ENCODE peak calls at places on chromosome 18, in five cellular contexts. J is nephron progenitor cell, I is BE2C, W is H9, Q is GM12865. X is an unnamed sample.

GRCh38 chr18:54717673-54718435 is 110.4 kb upstream of the RAB27B start:
- DNase-seq in J (peak), I (peak), W (peak), Q (peak), X (no peak)

GRCh38 chr18:75530548-75531211 is 103.2 kb upstream of the SMIM21 start:
- DNase-seq in J (no peak), I (no peak), W (no peak), Q (no peak), X (no peak)

GRCh38 chr18:34467059-34467458 is 242.3 kb upstream of the NOL4 start:
- DNase-seq in J (no peak), I (no peak), W (no peak), Q (peak), X (peak)

GRCh38 chr18:9741821-9742541 is 33.9 kb downstream of the RAB31 start:
- DNase-seq in J (peak), I (peak), W (peak), Q (no peak), X (no peak)

GRCh38 chr18:13726972-13727331 is 479 bp downstream of the RNMT start:
- DNase-seq in J (peak), I (no peak), W (peak), Q (peak), X (peak)

GRCh38 chr18:27394687-27395086 is 209.6 kb upstream of the CHST9 start:
- DNase-seq in J (no peak), I (no peak), W (no peak), Q (no peak), X (no peak)

GRCh38 chr18:13376841-13377351 is 158.3 kb downstream of the LDLRAD4 start:
- DNase-seq in J (no peak), I (no peak), W (no peak), Q (no peak), X (no peak)

GRCh38 chr18:26480897-26481795 is 67.2 kb downstream of the KCTD1 start:
- DNase-seq in J (no peak), I (no peak), W (no peak), Q (no peak), X (peak)

GRCh38 chr18:26813043-26813442 is 52.5 kb downstream of the AQP4 start:
- DNase-seq in J (peak), I (peak), W (peak), Q (peak), X (peak)

GRCh38 chr18:14747513-14748474 is at the start of gene ANKRD30B:
- DNase-seq in J (no peak), I (no peak), W (peak), Q (no peak), X (no peak)

GRCh38 chr18:44552706-44553105 is 128.0 kb upstream of the SETBP1 start:
- DNase-seq in J (no peak), I (no peak), W (peak), Q (no peak), X (no peak)

GRCh38 chr18:23422751-23423418 is 30.2 kb upstream of the RIOK3 start:
- DNase-seq in J (no peak), I (peak), W (no peak), Q (peak), X (peak)

GRCh38 chr18:72152935-72153334 is 391.2 kb downstream of the CBLN2 start:
- DNase-seq in J (no peak), I (no peak), W (no peak), Q (no peak), X (no peak)

GRCh38 chr18:39871976-39872375 is 2083.1 kb upstream of the PIK3C3 start:
- DNase-seq in J (no peak), I (no peak), W (no peak), Q (no peak), X (no peak)

GRCh38 chr18:31233550-31234306 is 71.1 kb upstream of the DSC1 start:
- DNase-seq in J (no peak), I (no peak), W (no peak), Q (peak), X (no peak)

GRCh38 chr18:26493021-26493420 is 55.3 kb downstream of the KCTD1 start:
- DNase-seq in J (no peak), I (no peak), W (no peak), Q (no peak), X (no peak)

GRCh38 chr18:62781893-62782292 is 66.6 kb downstream of the PHLPP1 start:
- DNase-seq in J (no peak), I (no peak), W (no peak), Q (no peak), X (no peak)

GRCh38 chr18:26741041-26741440 is 124.5 kb downstream of the AQP4 start:
- DNase-seq in J (no peak), I (no peak), W (no peak), Q (no peak), X (no peak)

GRCh38 chr18:45403341-45404049 is 211.8 kb upstream of the SLC14A2 start:
- DNase-seq in J (no peak), I (no peak), W (no peak), Q (no peak), X (no peak)

GRCh38 chr18:32091724-32092421 is at the start of gene RNF138:
- DNase-seq in J (peak), I (peak), W (peak), Q (peak), X (peak)

GRCh38 chr18:12336887-12337286 is 28.8 kb downstream of the TUBB6 start:
- DNase-seq in J (no peak), I (no peak), W (no peak), Q (no peak), X (peak)

GRCh38 chr18:36298113-36298701 is 694 bp downstream of the FHOD3 start:
- DNase-seq in J (peak), I (peak), W (peak), Q (peak), X (peak)

GRCh38 chr18:70284976-70285610 is 3.8 kb upstream of the SOCS6 start:
- DNase-seq in J (no peak), I (no peak), W (no peak), Q (no peak), X (no peak)

GRCh38 chr18:25921677-25922421 is 168.6 kb downstream of the SS18 start:
- DNase-seq in J (no peak), I (peak), W (peak), Q (peak), X (peak)

GRCh38 chr18:75727479-75727878 is 300.0 kb upstream of the SMIM21 start:
- DNase-seq in J (peak), I (peak), W (peak), Q (peak), X (no peak)

GRCh38 chr18:21242141-21243040 is at the start of gene GREB1L:
- DNase-seq in J (peak), I (peak), W (peak), Q (peak), X (peak)

GRCh38 chr18:28078298-28078697 is 98.6 kb downstream of the CDH2 start:
- DNase-seq in J (no peak), I (no peak), W (no peak), Q (no peak), X (no peak)

GRCh38 chr18:42196651-42197050 is 241.6 kb downstream of the PIK3C3 start:
- DNase-seq in J (no peak), I (no peak), W (no peak), Q (no peak), X (no peak)

GRCh38 chr18:49021433-49022129 is 70.8 kb upstream of the SMAD7 start:
- DNase-seq in J (no peak), I (peak), W (peak), Q (peak), X (peak)

GRCh38 chr18:28071199-28071598 is 105.7 kb downstream of the CDH2 start:
- DNase-seq in J (no peak), I (no peak), W (no peak), Q (no peak), X (no peak)

GRCh38 chr18:23837591-23837990 is 148.3 kb downstream of the LAMA3 start:
- DNase-seq in J (no peak), I (no peak), W (no peak), Q (no peak), X (no peak)

GRCh38 chr18:71598374-71598773 is 945.8 kb downstream of the CBLN2 start:
- DNase-seq in J (no peak), I (no peak), W (no peak), Q (no peak), X (no peak)

GRCh38 chr18:68841301-68841700 is 43.4 kb downstream of the CCDC102B start:
- DNase-seq in J (no peak), I (no peak), W (no peak), Q (no peak), X (no peak)

GRCh38 chr18:63508634-63509033 is 31.9 kb downstream of the SERPINB5 start:
- DNase-seq in J (no peak), I (no peak), W (no peak), Q (no peak), X (no peak)

GRCh38 chr18:32301976-32302743 is 112.3 kb downstream of the MEP1B start:
- DNase-seq in J (no peak), I (no peak), W (no peak), Q (peak), X (peak)

GRCh38 chr18:62728254-62728653 is 12.9 kb downstream of the PHLPP1 start:
- DNase-seq in J (no peak), I (no peak), W (no peak), Q (no peak), X (no peak)

GRCh38 chr18:57029761-57030160 is 117.1 kb upstream of the BOD1L2 start:
- DNase-seq in J (no peak), I (peak), W (peak), Q (no peak), X (peak)

GRCh38 chr18:66553824-66554223 is 50.1 kb downstream of the CDH19 start:
- DNase-seq in J (no peak), I (no peak), W (no peak), Q (no peak), X (no peak)

GRCh38 chr18:67705748-67706147 is 189.2 kb upstream of the DSEL start:
- DNase-seq in J (no peak), I (no peak), W (no peak), Q (no peak), X (no peak)
- TF ChIP-seq CTCF in J (no peak), I (no peak), W (peak), Q (no peak), X (no peak)

GRCh38 chr18:80182855-80183254 is 64.5 kb downstream of the PARD6G start:
- DNase-seq in J (no peak), I (no peak), W (no peak), Q (no peak), X (no peak)

GRCh38 chr18:80179857-80180558 is 67.3 kb downstream of the PARD6G start:
- DNase-seq in J (no peak), I (no peak), W (no peak), Q (no peak), X (no peak)

GRCh38 chr18:80178935-80179818 is 68.1 kb downstream of the PARD6G start:
- DNase-seq in J (no peak), I (no peak), W (no peak), Q (no peak), X (no peak)

GRCh38 chr18:80181642-80182461 is 65.5 kb downstream of the PARD6G start:
- DNase-seq in J (no peak), I (no peak), W (no peak), Q (no peak), X (no peak)

GRCh38 chr18:80180778-80181564 is 66.3 kb downstream of the PARD6G start:
- DNase-seq in J (no peak), I (no peak), W (no peak), Q (no peak), X (no peak)
- TF ChIP-seq CTCF in J (no peak), I (no peak), W (no peak), Q (no peak), X (no peak)

DNA sequence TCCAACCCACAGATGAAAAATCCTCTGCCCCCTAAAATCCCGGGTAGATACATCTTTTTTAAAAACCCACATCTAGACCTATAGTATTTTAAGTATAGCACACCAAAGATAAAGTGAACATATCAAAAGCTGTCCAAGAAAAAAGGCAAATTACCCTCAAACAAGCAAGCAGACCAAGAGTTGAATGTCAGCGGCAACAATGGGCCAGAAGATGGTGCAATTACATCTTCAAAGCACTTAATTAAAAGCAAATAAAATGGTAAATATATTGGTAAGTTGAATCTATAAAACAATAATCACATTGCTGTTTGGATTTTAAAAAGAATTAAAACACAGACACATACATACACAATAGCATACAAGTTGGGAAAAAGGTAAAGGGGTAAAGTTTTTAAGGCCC is 98.5 kb downstream of the MYOM1 start:
- DNase-seq in J (no peak), I (no peak), W (no peak), Q (peak), X (no peak)
- TF ChIP-seq CTCF in J (no peak), I (no peak), W (no peak), Q (no peak), X (no peak)

GRCh38 chr18:61006687-61007224 is 326.5 kb upstream of the CDH20 start:
- DNase-seq in J (no peak), I (no peak), W (no peak), Q (no peak), X (no peak)
- TF ChIP-seq CTCF in J (no peak), I (no peak), W (no peak), Q (no peak), X (no peak)

GRCh38 chr18:55780591-55781071 is 192.6 kb upstream of the TCF4 start:
- DNase-seq in J (no peak), I (no peak), W (no peak), Q (no peak), X (no peak)

GRCh38 chr18:55783921-55784320 is 195.9 kb upstream of the TCF4 start:
- DNase-seq in J (no peak), I (no peak), W (no peak), Q (no peak), X (no peak)

GRCh38 chr18:55779461-55779710 is 191.4 kb upstream of the TCF4 start:
- DNase-seq in J (no peak), I (peak), W (no peak), Q (peak), X (no peak)

GRCh38 chr18:55779711-55780590 is 192.0 kb upstream of the TCF4 start:
- DNase-seq in J (peak), I (peak), W (peak), Q (peak), X (no peak)

DNA sequence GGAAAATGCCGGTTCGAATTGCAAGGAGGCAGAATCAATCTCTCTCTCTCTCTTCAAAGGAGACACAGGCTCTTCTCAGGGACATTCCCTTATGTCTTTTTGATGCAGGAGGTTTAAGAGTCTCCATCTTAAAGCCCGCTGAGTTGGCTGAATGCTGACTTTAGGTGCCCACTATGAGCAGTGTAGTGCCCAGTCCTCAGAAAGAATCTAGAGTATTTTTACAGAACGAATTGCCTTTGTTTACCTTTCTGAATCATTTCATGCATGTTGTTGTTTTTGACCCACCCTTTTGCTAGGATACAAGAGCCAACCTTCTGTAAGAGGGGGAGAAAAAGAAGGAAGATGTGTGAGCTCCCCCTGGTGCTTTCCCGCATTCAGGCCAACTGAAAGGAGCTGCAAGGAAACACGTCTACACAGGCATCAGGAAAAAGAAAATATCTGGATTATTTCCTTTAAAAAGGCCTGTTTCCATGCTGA is 193.5 kb upstream of the TCF4 start:
- DNase-seq in J (peak), I (peak), W (peak), Q (peak), X (peak)
- TF ChIP-seq CTCF in J (peak), I (peak), W (peak), Q (peak), X (peak)